ENCODE peak calls at places on chromosomes 16 and 17, in seven cellular contexts. P is dorsolateral prefrontal cortex; M is foreskin keratinocyte; H is RWPE1; Y is PC-9; U is CD8-positive, alpha-beta T cell; Z is neural crest cell. A is an unnamed sample.
A peak's percentile ranks its signal among the peaks of the same experiment; 100 is the strongest.

GRCh38 chr17:76710863-76711611 is at the start of gene MXRA7:
- DNase-seq in P (peak; percentile 80), M (no peak), H (peak; percentile 71), Y (no peak), U (peak; percentile 43), Z (no peak), A (peak; percentile 87)

GRCh38 chr17:77881545-77881944 is 77.0 kb upstream of the TNRC6C start:
- DNase-seq in P (no peak), M (no peak), H (no peak), Y (no peak), U (peak; percentile 70), Z (no peak), A (peak; percentile 94)

GRCh38 chr16:86396318-86396882 is 113.9 kb upstream of the FOXF1 start:
- DNase-seq in P (no peak), M (no peak), H (no peak), Y (no peak), U (no peak), Z (no peak), A (no peak)

GRCh38 chr17:19306160-19307111 is 56.1 kb downstream of the B9D1 start:
- DNase-seq in P (peak; percentile 89), M (no peak), H (no peak), Y (peak; percentile 46), U (no peak), Z (no peak), A (peak; percentile 74)

GRCh38 chr16:15398618-15399316 is 3.2 kb downstream of the MPV17L start:
- DNase-seq in P (no peak), M (no peak), H (no peak), Y (peak; percentile 34), U (no peak), Z (no peak), A (no peak)

GRCh38 chr16:88534731-88535141 is 35.5 kb upstream of the ZC3H18 start:
- DNase-seq in P (no peak), M (no peak), H (peak; percentile 41), Y (no peak), U (no peak), Z (no peak), A (peak; percentile 82)

GRCh38 chr17:34996422-34997029 is 16.2 kb downstream of the LIG3 start:
- DNase-seq in P (no peak), M (no peak), H (no peak), Y (no peak), U (no peak), Z (no peak), A (no peak)

GRCh38 chr17:79087428-79088143 is 13.0 kb downstream of the ENGASE start:
- DNase-seq in P (peak; percentile 81), M (no peak), H (peak; percentile 74), Y (no peak), U (peak; percentile 61), Z (peak; percentile 90), A (peak; percentile 93)

GRCh38 chr16:84065536-84066132 is 23.0 kb upstream of the SLC38A8 start:
- DNase-seq in P (no peak), M (no peak), H (peak; percentile 40), Y (no peak), U (no peak), Z (peak; percentile 65), A (peak; percentile 40)

GRCh38 chr17:57096472-57097198 is 11.6 kb downstream of the AKAP1 start:
- DNase-seq in P (no peak), M (no peak), H (no peak), Y (no peak), U (no peak), Z (no peak), A (no peak)

GRCh38 chr17:48618366-48618896 is 3.3 kb upstream of the HOXB8 start:
- DNase-seq in P (peak; percentile 86), M (peak; percentile 25), H (peak; percentile 91), Y (peak; percentile 73), U (peak; percentile 85), Z (peak; percentile 96), A (peak; percentile 95)

GRCh38 chr17:28521296-28522085 is 15.3 kb downstream of the FOXN1 start:
- DNase-seq in P (no peak), M (no peak), H (no peak), Y (no peak), U (no peak), Z (no peak), A (no peak)

GRCh38 chr16:12211870-12212690 is 235.5 kb downstream of the SNX29 start:
- DNase-seq in P (no peak), M (no peak), H (no peak), Y (no peak), U (no peak), Z (no peak), A (no peak)

GRCh38 chr17:49787932-49788442 is 494 bp upstream of the KAT7 start:
- DNase-seq in P (no peak), M (no peak), H (no peak), Y (no peak), U (peak; percentile 9), Z (peak; percentile 16), A (no peak)

GRCh38 chr16:67177743-67178699 is 5.7 kb downstream of the MATCAP1 start:
- DNase-seq in P (no peak), M (no peak), H (peak; percentile 95), Y (peak; percentile 92), U (no peak), Z (no peak), A (peak; percentile 71)

GRCh38 chr16:53090591-53091507 is 36.1 kb downstream of the CHD9 start:
- DNase-seq in P (peak; percentile 86), M (no peak), H (peak; percentile 45), Y (no peak), U (no peak), Z (no peak), A (peak; percentile 56)

GRCh38 chr17:44007346-44008204 is 3.2 kb downstream of the NAGS start:
- DNase-seq in P (no peak), M (no peak), H (no peak), Y (no peak), U (no peak), Z (no peak), A (no peak)

GRCh38 chr17:61828694-61829093 is 34.6 kb downstream of the BRIP1 start:
- DNase-seq in P (no peak), M (no peak), H (no peak), Y (no peak), U (no peak), Z (no peak), A (no peak)

GRCh38 chr17:8079291-8080207 is 8.0 kb downstream of the ALOX12B start:
- DNase-seq in P (peak; percentile 73), M (peak; percentile 32), H (peak; percentile 69), Y (no peak), U (peak; percentile 69), Z (peak; percentile 77), A (peak; percentile 94)

GRCh38 chr17:38702900-38703741 is 2.0 kb upstream of the MLLT6 start:
- DNase-seq in P (no peak), M (no peak), H (no peak), Y (no peak), U (peak; percentile 19), Z (peak; percentile 15), A (peak; percentile 45)

GRCh38 chr16:66484453-66485213 is 57.5 kb downstream of the BEAN1 start:
- DNase-seq in P (no peak), M (no peak), H (no peak), Y (no peak), U (no peak), Z (no peak), A (no peak)

DNA sequence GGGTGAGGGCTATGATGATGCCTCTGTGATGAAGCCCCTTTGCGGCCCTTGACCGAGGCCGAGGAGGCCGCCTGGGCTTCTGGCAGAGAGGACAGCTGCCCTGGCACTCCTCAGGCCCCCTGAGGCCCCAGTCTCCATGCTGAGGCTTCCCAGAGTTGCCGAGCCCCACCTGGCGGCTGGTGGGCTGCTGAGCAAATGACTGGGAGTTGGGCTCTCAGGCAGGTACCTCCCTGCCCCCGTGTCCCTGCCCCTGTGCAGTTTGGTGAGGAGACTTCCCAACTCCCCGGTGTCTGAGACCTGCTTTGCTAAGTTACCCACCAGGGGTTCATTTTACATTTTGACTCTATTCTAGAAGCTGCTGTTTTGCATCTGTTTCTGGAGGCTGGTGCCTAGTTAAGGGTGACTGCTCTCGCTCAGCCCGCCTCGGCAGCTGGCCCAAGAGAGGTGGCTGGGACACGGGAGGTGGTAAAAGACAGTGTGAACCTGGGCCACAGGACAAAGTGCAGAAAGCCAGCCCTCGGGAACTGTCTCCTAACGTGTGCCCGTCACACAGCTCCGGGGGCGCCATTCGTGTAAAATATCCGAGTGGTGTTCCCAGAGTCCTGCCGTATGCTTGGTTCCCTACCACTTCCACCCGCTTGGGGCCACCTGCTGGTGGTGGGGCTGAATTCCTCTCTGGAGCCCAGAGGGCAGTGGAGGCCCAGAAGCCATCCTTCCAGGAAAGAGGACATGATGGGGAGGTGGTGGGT is 134.5 kb downstream of the RAB11FIP4 start:
- DNase-seq in P (peak; percentile 74), M (no peak), H (no peak), Y (no peak), U (no peak), Z (peak; percentile 26), A (no peak)
- TF ChIP-seq CTCF in P (no peak), M (peak; percentile 56), H (no peak), Y (peak; percentile 37), U (no peak), Z (peak; percentile 40), A (peak; percentile 18)

GRCh38 chr17:18156976-18157280 is 26.7 kb upstream of the ALKBH5 start:
- DNase-seq in P (no peak), M (no peak), H (no peak), Y (no peak), U (no peak), Z (no peak), A (no peak)

GRCh38 chr17:18155179-18155578 is 28.4 kb upstream of the ALKBH5 start:
- DNase-seq in P (no peak), M (no peak), H (no peak), Y (no peak), U (no peak), Z (no peak), A (no peak)

GRCh38 chr17:18157354-18157985 is 26.2 kb upstream of the ALKBH5 start:
- DNase-seq in P (no peak), M (no peak), H (no peak), Y (no peak), U (no peak), Z (no peak), A (peak; percentile 54)

GRCh38 chr17:18158022-18158600 is 25.5 kb upstream of the ALKBH5 start:
- DNase-seq in P (peak; percentile 82), M (peak; percentile 55), H (peak; percentile 84), Y (peak; percentile 69), U (peak; percentile 90), Z (peak; percentile 31), A (peak; percentile 93)

GRCh38 chr17:18156171-18156975 is 27.3 kb upstream of the ALKBH5 start:
- DNase-seq in P (no peak), M (no peak), H (no peak), Y (no peak), U (no peak), Z (no peak), A (no peak)
- TF ChIP-seq CTCF in P (no peak), M (no peak), H (no peak), Y (no peak), U (no peak), Z (no peak), A (no peak)

DNA sequence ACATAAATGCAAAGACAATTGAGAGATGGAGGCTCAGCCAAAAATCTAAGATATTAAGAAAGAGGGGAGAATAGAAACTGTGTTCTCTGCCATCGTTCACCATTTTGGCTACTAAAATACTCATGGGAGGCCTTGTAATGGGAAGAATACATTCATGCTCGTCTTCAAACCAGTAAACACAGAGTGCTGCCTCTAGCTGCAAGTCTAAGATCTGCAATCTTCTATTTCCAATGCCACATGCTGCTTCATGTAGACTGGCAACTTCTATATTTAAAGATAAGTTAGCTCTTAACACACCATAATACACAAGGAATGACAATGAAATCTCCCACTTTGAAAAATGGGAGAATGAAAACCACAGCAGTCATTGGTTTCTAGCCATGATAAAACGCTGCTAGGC is 387.3 kb downstream of the HS3ST3B1 start:
- DNase-seq in P (no peak), M (no peak), H (no peak), Y (no peak), U (no peak), Z (no peak), A (no peak)
- TF ChIP-seq CTCF in P (no peak), M (peak; percentile 40), H (no peak), Y (no peak), U (no peak), Z (peak; percentile 24), A (no peak)

GRCh38 chr17:2412561-2413021 is 11.7 kb upstream of the MNT start:
- DNase-seq in P (peak; percentile 41), M (no peak), H (no peak), Y (no peak), U (no peak), Z (no peak), A (no peak)
- TF ChIP-seq CTCF in P (no peak), M (peak; percentile 16), H (no peak), Y (no peak), U (no peak), Z (no peak), A (no peak)

A was measured in GM20000.